ENCODE peak calls at places on chromosomes 1 and 21, in four cellular contexts. X is HepG2, P is GM12878, C is K562. Z is an unnamed sample. For H4K20me1, the result is how much of the 10 kb centered on the place peaks cover.

GRCh38 chr1:77513839-77514763 is 168.4 kb downstream of the ZZZ3 start:
- DNase-seq in X (no peak), P (no peak), C (no peak), Z (peak)

GRCh38 chr1:33228935-33229487 is 27.3 kb upstream of the ZNF362 start:
- DNase-seq in X (no peak), P (no peak), C (no peak), Z (no peak)

GRCh38 chr1:57887973-57888491 is 464.2 kb upstream of the DAB1 start:
- DNase-seq in X (no peak), P (no peak), C (no peak), Z (no peak)

GRCh38 chr1:8314346-8315280 is 3.3 kb upstream of the SLC45A1 start:
- DNase-seq in X (peak), P (peak), C (peak), Z (peak)

GRCh38 chr1:172360960-172361359 is 59.5 kb upstream of the C1orf105 start:
- DNase-seq in X (no peak), P (no peak), C (no peak), Z (no peak)

GRCh38 chr21:16058896-16059295 is 329.1 kb downstream of the USP25 start:
- DNase-seq in X (no peak), P (no peak), C (no peak), Z (no peak)

GRCh38 chr1:111332190-111332589 is 41.5 kb downstream of the CHIA start:
- DNase-seq in X (no peak), P (peak), C (no peak), Z (no peak)

GRCh38 chr1:51627672-51628071 is 10.8 kb downstream of the OSBPL9 start:
- DNase-seq in X (peak), P (no peak), C (no peak), Z (peak)

GRCh38 chr1:153789478-153790148 is 14.4 kb downstream of the SLC27A3 start:
- DNase-seq in X (no peak), P (no peak), C (no peak), Z (no peak)

GRCh38 chr1:176416777-176417176 is 46.2 kb upstream of the PAPPA2 start:
- DNase-seq in X (no peak), P (no peak), C (no peak), Z (no peak)
- H3K9ac ChIP-seq in X (no peak), P (no peak), C (no peak), Z (no peak)

GRCh38 chr1:201019321-201019977 is 4.1 kb downstream of the KIF21B start:
- DNase-seq in X (peak), P (peak), C (peak), Z (no peak)
- H4K20me1 ChIP-seq in X (under half), P (under half), C (under half), Z (under half)

GRCh38 chr1:173478099-173478555 is 992 bp downstream of the PRDX6 start:
- DNase-seq in X (peak), P (no peak), C (peak), Z (peak)
- TF ChIP-seq MYC in X (no peak), P (no peak), C (no peak), Z (no peak)

DNA sequence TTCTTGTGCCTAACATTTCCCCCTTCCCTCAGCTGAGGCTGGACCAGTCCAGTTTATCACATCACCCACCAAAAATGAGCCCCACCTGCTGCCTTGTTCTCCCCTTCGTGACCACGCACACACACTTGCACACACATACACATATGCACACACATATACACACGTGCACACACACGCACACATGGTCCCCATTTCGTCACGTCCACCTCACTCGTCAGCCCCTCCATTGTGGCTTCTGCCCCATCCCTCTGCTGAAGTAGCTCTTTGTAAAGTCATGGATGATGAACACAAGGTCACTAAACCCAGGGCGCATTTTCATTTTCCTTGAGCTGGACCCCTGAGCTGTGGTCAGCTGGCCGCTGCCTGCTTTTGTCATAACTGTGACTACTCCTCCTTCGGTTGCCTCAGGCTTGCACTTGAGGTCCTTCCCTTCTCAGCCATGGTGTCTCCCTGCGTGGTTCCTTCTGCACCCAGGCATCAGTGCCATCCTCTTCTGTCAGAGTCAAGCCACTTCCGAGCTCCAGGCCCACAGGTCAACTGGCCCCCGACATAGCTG is 93.8 kb downstream of the SYT2 start:
- DNase-seq in X (no peak), P (peak), C (no peak), Z (no peak)
- H3K9ac ChIP-seq in X (no peak), P (no peak), C (no peak), Z (no peak)